ENCODE peak calls at places on chromosomes 5 and 9, in seven cellular contexts. H is activated T-helper 9 cell treated with anti-CD3 and anti-CD28 coated beads, Interleukin-2, amount 50 U/mL, for 16 hours; F is frontal cortex; R is stomach; I is activated T-helper 1 cell treated with anti-CD3 and anti-CD28 coated beads, Interleukin-2, amount 50 U/mL, for 16 hours; X is NCI-H1436; D is epithelial cell of esophagus. M is an unnamed sample.

GRCh38 chr5:68534131-68534940 is 318.8 kb downstream of the PIK3R1 start:
- DNase-seq in H (no peak), F (no peak), R (peak), I (no peak), X (no peak), D (no peak), M (peak)

GRCh38 chr5:124411089-124411488 is 335.4 kb downstream of the ZNF608 start:
- DNase-seq in H (no peak), F (no peak), R (no peak), I (no peak), X (no peak), D (no peak), M (no peak)

GRCh38 chr9:137221477-137222111 is 446 bp downstream of the RNF208 start:
- DNase-seq in H (no peak), F (no peak), R (no peak), I (no peak), X (no peak), D (no peak), M (no peak)

GRCh38 chr9:91477106-91477505 is 53.5 kb upstream of the NFIL3 start:
- DNase-seq in H (no peak), F (no peak), R (no peak), I (no peak), X (no peak), D (no peak), M (no peak)

GRCh38 chr5:29902859-29903258 is 1290.6 kb upstream of the CDH6 start:
- DNase-seq in H (no peak), F (no peak), R (no peak), I (no peak), X (no peak), D (no peak), M (no peak)

GRCh38 chr5:154143121-154143725 is 47.3 kb upstream of the GALNT10 start:
- DNase-seq in H (no peak), F (no peak), R (no peak), I (no peak), X (no peak), D (no peak), M (no peak)

GRCh38 chr5:42985129-42986037 is 54.7 kb downstream of the ANXA2R start:
- DNase-seq in H (no peak), F (no peak), R (no peak), I (no peak), X (no peak), D (peak), M (peak)

GRCh38 chr5:152092580-152092979 is 167.9 kb upstream of the GLRA1 start:
- DNase-seq in H (no peak), F (no peak), R (no peak), I (no peak), X (no peak), D (peak), M (no peak)

GRCh38 chr9:121773286-121773953 is 122.0 kb downstream of the DAB2IP start:
- DNase-seq in H (no peak), F (no peak), R (no peak), I (no peak), X (no peak), D (no peak), M (no peak)

M was measured in HT-29.